ENCODE peak calls at places on chromosome 10, in nine cellular contexts. T, U, C, P, L, S, W, K and G are unnamed samples.

GRCh38 chr10:81838950-81839349 is 36.0 kb upstream of the NRG3 start:
- DNase-seq in C (peak; percentile 56), T (peak; percentile 46), K (no peak), W (no peak), P (no peak), S (no peak), U (no peak), L (no peak), G (no peak)

GRCh38 chr10:91700788-91701444 is 68.0 kb upstream of the PPP1R3C start:
- DNase-seq in P (no peak), U (peak; percentile 65), C (no peak), T (no peak), W (no peak), K (peak; percentile 90), L (peak; percentile 77), S (peak; percentile 69), G (no peak)

GRCh38 chr10:113438660-113439059 is 114.2 kb upstream of the HABP2 start:
- DNase-seq in P (no peak), W (no peak), K (peak; percentile 90), S (no peak), U (peak; percentile 83), L (peak; percentile 55), T (no peak), C (no peak), G (no peak)

GRCh38 chr10:107740962-107741690 is 576.6 kb upstream of the SORCS1 start:
- DNase-seq in W (no peak), U (peak; percentile 33), S (peak; percentile 13), C (no peak), K (peak; percentile 71), P (no peak), L (peak; percentile 10), T (no peak), G (no peak)

GRCh38 chr10:92328999-92329398 is 38.0 kb downstream of the MARCHF5 start:
- DNase-seq in W (no peak), C (no peak), T (no peak), U (no peak), S (no peak), P (no peak), L (peak; percentile 77), K (no peak), G (peak; percentile 20)

GRCh38 chr10:86357041-86357440 is 9.6 kb downstream of the GRID1 start:
- DNase-seq in W (no peak), P (no peak), T (no peak), C (no peak), L (no peak), U (no peak), S (no peak), K (no peak), G (no peak)

GRCh38 chr10:7475954-7476353 is 65.1 kb upstream of the SFMBT2 start:
- DNase-seq in S (no peak), U (no peak), L (no peak), C (no peak), W (no peak), K (no peak), T (no peak), P (no peak), G (peak; percentile 31)

GRCh38 chr10:29807407-29807806 is 172.6 kb upstream of the SVIL start:
- DNase-seq in S (peak; percentile 67), C (no peak), W (no peak), L (peak; percentile 65), T (no peak), K (peak; percentile 91), U (peak; percentile 74), P (no peak), G (no peak)

GRCh38 chr10:13604641-13605040 is 17.9 kb downstream of the PRPF18 start:
- DNase-seq in K (no peak), U (no peak), T (no peak), P (no peak), L (no peak), S (no peak), C (no peak), W (no peak), G (no peak)

GRCh38 chr10:63120554-63120953 is 12.6 kb upstream of the NRBF2 start:
- DNase-seq in W (no peak), U (peak; percentile 99), C (no peak), K (peak; percentile 95), P (no peak), T (no peak), L (no peak), S (peak; percentile 87), G (no peak)

GRCh38 chr10:22340362-22341189 is 4.7 kb upstream of the SPAG6 start:
- DNase-seq in T (peak; percentile 67), K (peak; percentile 83), W (peak; percentile 82), L (peak; percentile 54), U (peak; percentile 75), C (peak; percentile 67), P (peak; percentile 86), S (peak; percentile 88), G (peak; percentile 58)

GRCh38 chr10:47019546-47019945 is 108.3 kb downstream of the PTPN20 start:
- DNase-seq in L (no peak), S (no peak), C (no peak), K (no peak), P (no peak), U (no peak), W (no peak), T (no peak), G (no peak)

GRCh38 chr10:59175538-59176240 is 754 bp upstream of the PHYHIPL start:
- DNase-seq in P (no peak), T (peak; percentile 54), U (no peak), W (no peak), S (no peak), K (no peak), C (peak; percentile 3), L (no peak), G (peak; percentile 39)

GRCh38 chr10:58435297-58435696 is 50.1 kb downstream of the TFAM start:
- DNase-seq in P (peak; percentile 14), K (peak; percentile 99), T (no peak), S (peak; percentile 99), W (peak; percentile 10), C (peak; percentile 85), L (peak; percentile 98), U (peak; percentile 100), G (no peak)

GRCh38 chr10:103197177-103197576 is 4.1 kb upstream of the NT5C2 start:
- DNase-seq in S (peak; percentile 73), T (no peak), P (peak; percentile 83), C (peak; percentile 59), U (peak; percentile 76), K (peak; percentile 90), W (no peak), L (peak; percentile 37), G (peak; percentile 57)

GRCh38 chr10:29105516-29106215 is 183.2 kb upstream of the LYZL1 start:
- DNase-seq in L (peak; percentile 84), T (no peak), S (peak; percentile 70), K (peak; percentile 17), W (no peak), C (peak; percentile 87), U (peak; percentile 11), P (no peak), G (no peak)

GRCh38 chr10:58013406-58013805 is 254.3 kb downstream of the IPMK start:
- DNase-seq in W (no peak), S (peak; percentile 44), C (no peak), L (no peak), U (no peak), K (no peak), T (no peak), P (no peak), G (no peak)

GRCh38 chr10:124742418-124743187 is 1.6 kb downstream of the FAM53B start:
- DNase-seq in L (peak; percentile 38), P (peak; percentile 59), W (peak; percentile 43), C (peak; percentile 80), K (peak; percentile 64), T (no peak), S (no peak), U (peak; percentile 33), G (no peak)

GRCh38 chr10:24462889-24463552 is 254.1 kb downstream of the KIAA1217 start:
- DNase-seq in S (peak; percentile 51), U (no peak), C (no peak), W (no peak), L (peak; percentile 41), T (no peak), K (peak; percentile 31), P (no peak), G (no peak)
- H3K4me3 ChIP-seq in S (no peak overlapping the region), U (no peak overlapping the region), C (no peak overlapping the region), W (no peak overlapping the region), L (peak overlapping the region; percentile 50), T (no peak overlapping the region), K (peak overlapping the region; percentile 5), P (no peak overlapping the region), G (no peak overlapping the region)

DNA sequence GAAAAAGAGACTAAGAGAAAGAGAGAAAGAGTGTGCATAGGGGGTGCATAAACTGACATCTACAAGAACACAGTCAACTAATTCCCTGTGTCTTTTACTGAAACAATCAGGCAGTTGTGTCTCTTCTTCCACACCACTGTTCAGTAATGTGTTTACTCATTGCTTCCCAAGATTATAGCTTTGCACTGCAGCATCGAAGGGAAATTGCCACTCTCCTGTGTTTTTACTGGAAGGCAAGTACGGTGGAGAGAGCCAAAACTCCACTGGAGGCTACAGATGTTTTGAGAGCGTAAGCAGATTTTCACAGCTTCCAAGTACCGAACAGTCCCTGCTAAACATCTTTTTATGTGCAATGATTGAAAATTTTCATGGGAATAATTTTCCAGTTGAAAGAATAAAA is 510.5 kb upstream of the AKR1E2 start:
- DNase-seq in K (peak; percentile 69), P (no peak), W (no peak), T (no peak), U (peak; percentile 68), L (no peak), S (peak; percentile 87), C (no peak), G (no peak)
- H3K4me3 ChIP-seq in K (peak overlapping the region; percentile 60), P (no peak overlapping the region), W (no peak overlapping the region), T (no peak overlapping the region), U (no peak overlapping the region), L (no peak overlapping the region), S (no peak overlapping the region), C (no peak overlapping the region), G (no peak overlapping the region)

GRCh38 chr10:944034-944831 is 12.7 kb upstream of the LARP4B start:
- DNase-seq in W (peak; percentile 22), P (no peak), S (peak; percentile 21), C (no peak), T (no peak), K (peak; percentile 91), U (peak; percentile 81), L (no peak), G (peak; percentile 73)
- H3K4me3 ChIP-seq in W (no peak overlapping the region), P (no peak overlapping the region), S (no peak overlapping the region), C (no peak overlapping the region), T (no peak overlapping the region), K (peak overlapping the region; percentile 62), U (peak overlapping the region; percentile 53), L (no peak overlapping the region), G (no peak overlapping the region)

DNA sequence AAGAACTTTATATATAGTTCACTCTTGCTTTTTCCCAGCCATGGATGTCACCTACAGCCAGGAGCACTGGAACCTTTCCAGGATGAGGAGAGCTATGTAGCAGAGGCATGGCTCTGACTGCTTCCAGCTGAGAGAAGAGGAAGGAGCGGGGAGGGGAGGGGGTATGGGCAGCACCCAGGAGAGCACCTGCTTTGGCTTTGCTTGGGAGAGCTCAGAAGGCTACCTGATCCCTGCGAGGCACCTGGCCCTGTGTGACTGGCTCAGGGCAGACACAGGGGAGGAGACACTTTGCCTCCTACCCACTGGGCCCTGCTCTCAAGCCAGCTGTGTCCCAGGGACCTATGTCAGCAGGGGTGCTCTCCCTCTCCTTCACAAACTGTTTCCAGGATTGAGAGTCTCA is 67.1 kb downstream of the HK1 start:
- DNase-seq in L (no peak), T (peak; percentile 49), U (no peak), W (no peak), C (no peak), S (no peak), K (no peak), P (no peak), G (peak; percentile 55)
- H3K4me3 ChIP-seq in L (no peak overlapping the region), T (no peak overlapping the region), U (no peak overlapping the region), W (no peak overlapping the region), C (no peak overlapping the region), S (no peak overlapping the region), K (no peak overlapping the region), P (no peak overlapping the region), G (no peak overlapping the region)

GRCh38 chr10:11822809-11823121 is 391 bp upstream of the PROSER2 start:
- DNase-seq in K (no peak), T (no peak), U (no peak), P (no peak), L (no peak), C (no peak), S (no peak), W (no peak), G (no peak)
- H3K4me3 ChIP-seq in K (peak overlapping the region; percentile 83), T (peak overlapping the region; percentile 65), U (peak overlapping the region; percentile 63), P (peak overlapping the region; percentile 68), L (peak overlapping the region; percentile 91), C (no peak overlapping the region), S (peak overlapping the region; percentile 66), W (peak overlapping the region; percentile 50), G (peak overlapping the region; percentile 81)